ENCODE peak calls at places on chromosomes 7 and 10, in four cellular contexts. One of them, this sample, is unnamed.

GRCh38 chr10:76296885-76297775 is 865.7 kb downstream of the LRMDA start:
- DNase-seq in endothelial cell: no peak
- DNase-seq in GM12878: no peak
- DNase-seq in fibroblast of villous mesenchyme: peak; percentile 88
- DNase-seq in this sample: no peak

GRCh38 chr7:117119192-117119924 is 166.1 kb downstream of the ST7 start:
- DNase-seq in endothelial cell: peak; percentile 91
- DNase-seq in fibroblast of villous mesenchyme: peak; percentile 83
- DNase-seq in GM12878: peak; percentile 33
- DNase-seq in this sample: peak; percentile 46

GRCh38 chr10:93190377-93190776 is 116.7 kb downstream of the CYP26A1 start:
- DNase-seq in endothelial cell: no peak
- DNase-seq in fibroblast of villous mesenchyme: no peak
- DNase-seq in GM12878: no peak
- DNase-seq in this sample: no peak

GRCh38 chr7:140397784-140398750 is at the start of gene SLC37A3:
- DNase-seq in endothelial cell: peak; percentile 87
- DNase-seq in fibroblast of villous mesenchyme: peak; percentile 96
- DNase-seq in GM12878: peak; percentile 28
- DNase-seq in this sample: no peak

GRCh38 chr7:86939197-86939814 is 120.1 kb downstream of the ELAPOR2 start:
- DNase-seq in fibroblast of villous mesenchyme: peak; percentile 68
- DNase-seq in endothelial cell: peak; percentile 68
- DNase-seq in GM12878: peak; percentile 40
- DNase-seq in this sample: peak; percentile 54

GRCh38 chr10:117534321-117535044 is 8.1 kb upstream of the EMX2 start:
- DNase-seq in GM12878: no peak
- DNase-seq in fibroblast of villous mesenchyme: peak; percentile 16
- DNase-seq in endothelial cell: no peak
- DNase-seq in this sample: no peak

GRCh38 chr7:24739306-24739705 is 18.0 kb downstream of the GSDME start:
- DNase-seq in endothelial cell: no peak
- DNase-seq in fibroblast of villous mesenchyme: no peak
- DNase-seq in GM12878: no peak
- DNase-seq in this sample: no peak

GRCh38 chr10:113313048-113313611 is 239.7 kb upstream of the HABP2 start:
- DNase-seq in fibroblast of villous mesenchyme: no peak
- DNase-seq in GM12878: no peak
- DNase-seq in endothelial cell: no peak
- DNase-seq in this sample: no peak

GRCh38 chr10:75395955-75396860 is 5.4 kb downstream of the ZNF503 start:
- DNase-seq in endothelial cell: peak; percentile 47
- DNase-seq in GM12878: no peak
- DNase-seq in fibroblast of villous mesenchyme: no peak
- DNase-seq in this sample: no peak

GRCh38 chr7:99311702-99312101 is 14.0 kb upstream of the ARPC1A start:
- DNase-seq in endothelial cell: no peak
- DNase-seq in fibroblast of villous mesenchyme: no peak
- DNase-seq in GM12878: no peak
- DNase-seq in this sample: no peak

GRCh38 chr10:35126062-35126529 is 550 bp upstream of the CREM start:
- DNase-seq in fibroblast of villous mesenchyme: no peak
- DNase-seq in endothelial cell: no peak
- DNase-seq in GM12878: no peak
- DNase-seq in this sample: no peak

GRCh38 chr7:117621075-117621474 is 141.2 kb downstream of the CFTR start:
- DNase-seq in endothelial cell: no peak
- DNase-seq in GM12878: no peak
- DNase-seq in fibroblast of villous mesenchyme: no peak
- DNase-seq in this sample: no peak

GRCh38 chr7:105173586-105173985 is 159.6 kb downstream of the KMT2E start:
- DNase-seq in GM12878: no peak
- DNase-seq in fibroblast of villous mesenchyme: no peak
- DNase-seq in endothelial cell: no peak
- DNase-seq in this sample: no peak

GRCh38 chr10:69654376-69654775 is 24.3 kb downstream of the FAM241B start:
- DNase-seq in endothelial cell: no peak
- DNase-seq in fibroblast of villous mesenchyme: no peak
- DNase-seq in GM12878: no peak
- DNase-seq in this sample: no peak

GRCh38 chr7:121992046-121992445 is 119.1 kb downstream of the PTPRZ1 start:
- DNase-seq in GM12878: no peak
- DNase-seq in endothelial cell: no peak
- DNase-seq in fibroblast of villous mesenchyme: no peak
- DNase-seq in this sample: no peak

GRCh38 chr7:29345590-29345989 is 151.0 kb downstream of the CHN2 start:
- DNase-seq in endothelial cell: peak; percentile 55
- DNase-seq in fibroblast of villous mesenchyme: peak; percentile 2
- DNase-seq in GM12878: no peak
- DNase-seq in this sample: no peak

GRCh38 chr10:106935978-106936451 is 228.5 kb downstream of the SORCS1 start:
- DNase-seq in fibroblast of villous mesenchyme: no peak
- DNase-seq in GM12878: peak; percentile 93
- DNase-seq in endothelial cell: no peak
- DNase-seq in this sample: peak; percentile 83

GRCh38 chr10:71242621-71243009 is 30.2 kb downstream of the UNC5B start:
- DNase-seq in GM12878: no peak
- DNase-seq in fibroblast of villous mesenchyme: no peak
- DNase-seq in endothelial cell: no peak
- DNase-seq in this sample: no peak

GRCh38 chr10:110209399-110209925 is 2.1 kb downstream of the MXI1 start:
- DNase-seq in fibroblast of villous mesenchyme: peak; percentile 68
- DNase-seq in endothelial cell: peak; percentile 42
- DNase-seq in GM12878: no peak
- DNase-seq in this sample: no peak

GRCh38 chr7:30062587-30062986 is 34.4 kb downstream of the PLEKHA8 start:
- DNase-seq in fibroblast of villous mesenchyme: peak; percentile 66
- DNase-seq in endothelial cell: no peak
- DNase-seq in GM12878: no peak
- DNase-seq in this sample: peak; percentile 10

GRCh38 chr10:72030762-72031543 is 57.4 kb downstream of the SPOCK2 start:
- DNase-seq in endothelial cell: no peak
- DNase-seq in GM12878: no peak
- DNase-seq in fibroblast of villous mesenchyme: peak; percentile 61
- DNase-seq in this sample: no peak

GRCh38 chr10:62577666-62578291 is 203.6 kb downstream of the ZNF365 start:
- DNase-seq in endothelial cell: no peak
- DNase-seq in fibroblast of villous mesenchyme: peak; percentile 64
- DNase-seq in GM12878: no peak
- DNase-seq in this sample: no peak

GRCh38 chr7:140036224-140036651 is 26.5 kb downstream of the PARP12 start:
- DNase-seq in endothelial cell: no peak
- DNase-seq in fibroblast of villous mesenchyme: peak; percentile 52
- DNase-seq in GM12878: peak; percentile 17
- DNase-seq in this sample: no peak

GRCh38 chr7:55132890-55133551 is 114.2 kb downstream of the EGFR start:
- DNase-seq in endothelial cell: no peak
- DNase-seq in GM12878: no peak
- DNase-seq in fibroblast of villous mesenchyme: peak; percentile 98
- DNase-seq in this sample: no peak

GRCh38 chr10:60732240-60733188 is 45.8 kb upstream of the CDK1 start:
- DNase-seq in GM12878: no peak
- DNase-seq in fibroblast of villous mesenchyme: no peak
- DNase-seq in endothelial cell: peak; percentile 27
- DNase-seq in this sample: no peak

GRCh38 chr7:43639858-43640491 is 57.1 kb downstream of the STK17A start:
- DNase-seq in endothelial cell: no peak
- DNase-seq in GM12878: no peak
- DNase-seq in fibroblast of villous mesenchyme: peak; percentile 60
- DNase-seq in this sample: no peak

GRCh38 chr10:59106441-59106840 is 70.0 kb upstream of the PHYHIPL start:
- DNase-seq in endothelial cell: no peak
- DNase-seq in fibroblast of villous mesenchyme: no peak
- DNase-seq in GM12878: peak; percentile 24
- DNase-seq in this sample: no peak

GRCh38 chr7:155685070-155685790 is 40.8 kb downstream of the RBM33 start:
- DNase-seq in GM12878: no peak
- DNase-seq in endothelial cell: no peak
- DNase-seq in fibroblast of villous mesenchyme: no peak
- DNase-seq in this sample: no peak

GRCh38 chr7:151857412-151857811 is 19.5 kb downstream of the PRKAG2 start:
- DNase-seq in GM12878: no peak
- DNase-seq in fibroblast of villous mesenchyme: no peak
- DNase-seq in endothelial cell: no peak
- DNase-seq in this sample: no peak

GRCh38 chr10:102066421-102067068 is 1.4 kb downstream of the HPS6 start:
- DNase-seq in GM12878: no peak
- DNase-seq in endothelial cell: no peak
- DNase-seq in fibroblast of villous mesenchyme: no peak
- DNase-seq in this sample: no peak

GRCh38 chr7:24756989-24757798 is at the start of gene GSDME:
- DNase-seq in fibroblast of villous mesenchyme: peak; percentile 66
- DNase-seq in endothelial cell: peak; percentile 45
- DNase-seq in GM12878: no peak
- DNase-seq in this sample: no peak

GRCh38 chr10:130652544-130652943 is 516.4 kb downstream of the GLRX3 start:
- DNase-seq in fibroblast of villous mesenchyme: no peak
- DNase-seq in GM12878: no peak
- DNase-seq in endothelial cell: no peak
- DNase-seq in this sample: no peak

GRCh38 chr10:63630928-63631685 is 109.9 kb downstream of the REEP3 start:
- DNase-seq in GM12878: no peak
- DNase-seq in endothelial cell: no peak
- DNase-seq in fibroblast of villous mesenchyme: peak; percentile 97
- DNase-seq in this sample: no peak

GRCh38 chr10:74585231-74586087 is 240.9 kb upstream of the KAT6B start:
- DNase-seq in endothelial cell: no peak
- DNase-seq in GM12878: peak; percentile 96
- DNase-seq in fibroblast of villous mesenchyme: peak; percentile 37
- DNase-seq in this sample: peak; percentile 81

GRCh38 chr10:81414038-81414437 is 461.0 kb upstream of the NRG3 start:
- DNase-seq in GM12878: no peak
- DNase-seq in endothelial cell: peak; percentile 49
- DNase-seq in fibroblast of villous mesenchyme: no peak
- DNase-seq in this sample: no peak

GRCh38 chr7:80517177-80517804 is 5.4 kb upstream of the GNAT3 start:
- DNase-seq in GM12878: no peak
- DNase-seq in endothelial cell: no peak
- DNase-seq in fibroblast of villous mesenchyme: no peak
- DNase-seq in this sample: no peak

GRCh38 chr10:7475954-7476353 is 65.1 kb upstream of the SFMBT2 start:
- DNase-seq in endothelial cell: no peak
- DNase-seq in fibroblast of villous mesenchyme: no peak
- DNase-seq in GM12878: no peak
- DNase-seq in this sample: no peak

GRCh38 chr7:135169141-135169935 is 1.2 kb downstream of the CYREN start:
- DNase-seq in GM12878: no peak
- DNase-seq in fibroblast of villous mesenchyme: peak; percentile 20
- DNase-seq in endothelial cell: peak; percentile 44
- DNase-seq in this sample: no peak
- TF ChIP-seq CTCF in GM12878: peak; percentile 80
- TF ChIP-seq CTCF in fibroblast of villous mesenchyme: peak; percentile 48
- TF ChIP-seq CTCF in endothelial cell: peak; percentile 27
- TF ChIP-seq CTCF in this sample: peak; percentile 96

GRCh38 chr7:106367018-106367420 is 82.2 kb upstream of the NAMPT start:
- DNase-seq in GM12878: no peak
- DNase-seq in endothelial cell: no peak
- DNase-seq in fibroblast of villous mesenchyme: peak; percentile 58
- DNase-seq in this sample: no peak
- TF ChIP-seq CTCF in GM12878: peak; percentile 35
- TF ChIP-seq CTCF in endothelial cell: no peak
- TF ChIP-seq CTCF in fibroblast of villous mesenchyme: peak; percentile 64
- TF ChIP-seq CTCF in this sample: peak; percentile 51

GRCh38 chr10:132533571-132534260 is 3.9 kb upstream of the INPP5A start:
- DNase-seq in endothelial cell: no peak
- DNase-seq in GM12878: no peak
- DNase-seq in fibroblast of villous mesenchyme: no peak
- DNase-seq in this sample: no peak

GRCh38 chr10:132532784-132533560 is 4.6 kb upstream of the INPP5A start:
- DNase-seq in fibroblast of villous mesenchyme: peak; percentile 54
- DNase-seq in GM12878: no peak
- DNase-seq in endothelial cell: no peak
- DNase-seq in this sample: no peak

GRCh38 chr10:132535065-132535651 is 2.4 kb upstream of the INPP5A start:
- DNase-seq in endothelial cell: no peak
- DNase-seq in fibroblast of villous mesenchyme: no peak
- DNase-seq in GM12878: no peak
- DNase-seq in this sample: no peak

GRCh38 chr10:132534348-132535064 is 3.1 kb upstream of the INPP5A start:
- DNase-seq in endothelial cell: no peak
- DNase-seq in GM12878: no peak
- DNase-seq in fibroblast of villous mesenchyme: no peak
- DNase-seq in this sample: no peak

DNA sequence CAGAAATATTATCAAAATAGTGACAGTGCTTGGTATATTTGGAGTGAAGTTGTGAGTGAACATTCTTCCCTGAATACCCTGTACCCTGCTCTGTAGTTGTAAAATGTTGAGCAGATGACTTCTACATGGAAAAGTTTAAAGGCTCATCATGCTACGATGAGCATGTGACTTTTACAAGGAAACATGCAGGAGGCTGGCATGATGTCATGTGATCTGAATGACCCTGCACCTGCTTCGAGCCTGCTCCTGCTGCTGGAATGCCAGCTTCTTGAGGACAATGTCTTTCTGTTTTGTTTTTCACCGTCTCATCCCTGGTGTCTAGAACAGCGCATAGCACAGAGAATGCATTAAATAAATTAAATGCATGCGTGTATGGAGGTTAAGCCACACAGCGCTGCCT is 5.4 kb upstream of the INPP5A start:
- DNase-seq in endothelial cell: no peak
- DNase-seq in fibroblast of villous mesenchyme: no peak
- DNase-seq in GM12878: no peak
- DNase-seq in this sample: no peak
- TF ChIP-seq CTCF in endothelial cell: no peak
- TF ChIP-seq CTCF in fibroblast of villous mesenchyme: no peak
- TF ChIP-seq CTCF in GM12878: no peak
- TF ChIP-seq CTCF in this sample: no peak

GRCh38 chr7:129271500-129272355 is 46.9 kb downstream of the AHCYL2 start:
- DNase-seq in endothelial cell: peak; percentile 69
- DNase-seq in GM12878: peak; percentile 21
- DNase-seq in fibroblast of villous mesenchyme: peak; percentile 69
- DNase-seq in this sample: peak; percentile 52
- TF ChIP-seq CTCF in endothelial cell: peak; percentile 60
- TF ChIP-seq CTCF in GM12878: peak; percentile 83
- TF ChIP-seq CTCF in fibroblast of villous mesenchyme: peak; percentile 76
- TF ChIP-seq CTCF in this sample: peak; percentile 72

GRCh38 chr10:21516270-21517131 is 9.0 kb downstream of the SKIDA1 start:
- DNase-seq in endothelial cell: peak; percentile 68
- DNase-seq in GM12878: no peak
- DNase-seq in fibroblast of villous mesenchyme: peak; percentile 75
- DNase-seq in this sample: no peak

GRCh38 chr10:21515581-21516269 is 9.8 kb downstream of the SKIDA1 start:
- DNase-seq in GM12878: no peak
- DNase-seq in endothelial cell: no peak
- DNase-seq in fibroblast of villous mesenchyme: no peak
- DNase-seq in this sample: no peak

GRCh38 chr10:21517983-21518628 is 7.4 kb downstream of the SKIDA1 start:
- DNase-seq in fibroblast of villous mesenchyme: no peak
- DNase-seq in GM12878: no peak
- DNase-seq in endothelial cell: no peak
- DNase-seq in this sample: no peak

GRCh38 chr10:21518629-21519321 is 6.7 kb downstream of the SKIDA1 start:
- DNase-seq in fibroblast of villous mesenchyme: no peak
- DNase-seq in endothelial cell: no peak
- DNase-seq in GM12878: no peak
- DNase-seq in this sample: no peak

GRCh38 chr10:21517134-21517982 is 8.1 kb downstream of the SKIDA1 start:
- DNase-seq in GM12878: no peak
- DNase-seq in endothelial cell: peak; percentile 31
- DNase-seq in fibroblast of villous mesenchyme: peak; percentile 67
- DNase-seq in this sample: no peak
- TF ChIP-seq CTCF in GM12878: no peak
- TF ChIP-seq CTCF in endothelial cell: no peak
- TF ChIP-seq CTCF in fibroblast of villous mesenchyme: no peak
- TF ChIP-seq CTCF in this sample: no peak